ENCODE peak calls at places on chromosomes 4 and X, in eight cellular contexts. R is ovary, X is tibial nerve, O is NB4, H is IMR-90, A is breast epithelium, M is right lobe of liver, U is lower leg skin. B is an unnamed sample.

GRCh38 chr4:156193800-156194199 is 240.1 kb upstream of the CTSO start:
- DNase-seq in R (no peak), X (no peak), O (no peak), H (peak), A (no peak), M (no peak), U (no peak), B (no peak)

GRCh38 chrX:103215768-103216085 is 819 bp downstream of the BEX4 start:
- DNase-seq in R (no peak), X (no peak), O (no peak), H (no peak), A (no peak), M (no peak), U (no peak), B (no peak)

GRCh38 chrX:26409636-26410035 is 193.7 kb downstream of the MAGEB5 start:
- DNase-seq in R (no peak), X (no peak), O (no peak), H (no peak), A (no peak), M (no peak), U (no peak), B (no peak)

GRCh38 chrX:17376381-17377046 is 1.5 kb downstream of the NHS start:
- DNase-seq in R (peak), X (no peak), O (no peak), H (no peak), A (no peak), M (peak), U (no peak), B (no peak)

GRCh38 chr4:188779586-188779985 is 640.3 kb downstream of the TRIML1 start:
- DNase-seq in R (no peak), X (no peak), O (no peak), H (peak), A (no peak), M (no peak), U (no peak), B (no peak)

GRCh38 chr4:166042510-166043055 is 169.5 kb downstream of the TLL1 start:
- DNase-seq in R (no peak), X (no peak), O (no peak), H (no peak), A (peak), M (no peak), U (no peak), B (no peak)

GRCh38 chr4:157072002-157072401 is 3.9 kb upstream of the GLRB start:
- DNase-seq in R (no peak), X (no peak), O (no peak), H (peak), A (no peak), M (no peak), U (no peak), B (no peak)

GRCh38 chr4:95219109-95219508 is 329.7 kb downstream of the UNC5C start:
- DNase-seq in R (no peak), X (no peak), O (no peak), H (peak), A (no peak), M (no peak), U (no peak), B (no peak)

GRCh38 chrX:119467433-119467832 is 811 bp upstream of the SLC25A5 start:
- DNase-seq in R (no peak), X (no peak), O (no peak), H (no peak), A (no peak), M (no peak), U (no peak), B (no peak)

GRCh38 chrX:119466970-119467369 is 1.3 kb upstream of the SLC25A5 start:
- DNase-seq in R (no peak), X (no peak), O (no peak), H (no peak), A (no peak), M (no peak), U (no peak), B (no peak)

GRCh38 chrX:119467842-119468185 is 430 bp upstream of the SLC25A5 start:
- DNase-seq in R (no peak), X (no peak), O (no peak), H (no peak), A (no peak), M (no peak), U (peak), B (no peak)

GRCh38 chrX:119468930-119469635 is 839 bp downstream of the SLC25A5 start:
- DNase-seq in R (peak), X (peak), O (peak), H (peak), A (peak), M (peak), U (peak), B (peak)

DNA sequence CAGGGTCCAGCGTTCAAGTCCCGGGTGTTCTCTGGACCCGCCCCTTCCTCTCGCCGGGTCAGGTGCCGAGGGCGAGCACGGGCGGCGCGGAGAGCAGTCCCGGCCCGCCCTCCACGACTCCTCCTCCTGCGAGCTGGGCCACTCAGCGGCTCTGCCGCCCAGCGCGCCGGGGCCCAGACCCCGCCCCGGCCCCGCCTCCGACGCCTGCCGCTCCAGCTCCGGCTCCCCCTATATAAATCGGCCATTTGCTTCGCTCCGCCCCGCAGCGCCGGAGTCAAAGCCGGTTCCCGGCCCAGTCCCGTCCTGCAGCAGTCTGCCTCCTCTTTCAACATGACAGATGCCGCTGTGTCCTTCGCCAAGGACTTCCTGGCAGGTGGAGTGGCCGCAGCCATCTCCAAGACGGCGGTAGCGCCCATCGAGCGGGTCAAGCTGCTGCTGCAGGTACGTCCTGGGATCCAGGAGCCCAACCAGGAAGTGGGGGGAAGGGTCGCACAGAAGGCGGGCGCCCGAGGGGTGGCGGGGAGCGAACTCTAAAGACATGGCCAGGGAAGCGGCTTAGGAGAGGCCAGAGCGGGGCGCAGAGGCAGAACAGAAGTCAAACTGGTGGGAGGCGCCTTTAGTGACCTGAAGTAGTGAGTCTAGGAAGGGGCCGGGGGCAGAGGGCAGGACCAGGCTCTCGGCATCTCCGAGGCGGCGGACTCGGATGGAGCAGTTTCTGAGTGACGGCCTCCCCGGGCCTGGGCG is at the start of gene SLC25A5:
- DNase-seq in R (peak), X (peak), O (peak), H (peak), A (peak), M (peak), U (peak), B (peak)
- TF ChIP-seq POLR2A in R (peak), X (peak), O (peak), H (peak), A (peak), M (peak), U (peak), B (peak)

GRCh38 chrX:71253253-71254091 is 468 bp downstream of the ZMYM3 start:
- DNase-seq in R (peak), X (no peak), O (peak), H (peak), A (no peak), M (no peak), U (no peak), B (peak)
- TF ChIP-seq POLR2A in R (no peak), X (no peak), O (no peak), H (no peak), A (no peak), M (no peak), U (no peak), B (no peak)

GRCh38 chr4:169263791-169264392 is 6.9 kb downstream of the SH3RF1 start:
- DNase-seq in R (no peak), X (no peak), O (no peak), H (no peak), A (no peak), M (no peak), U (no peak), B (no peak)
- TF ChIP-seq POLR2A in R (no peak), X (no peak), O (no peak), H (no peak), A (no peak), M (no peak), U (no peak), B (no peak)

GRCh38 chrX:153725832-153726285 is 1.2 kb downstream of the ABCD1 start:
- DNase-seq in R (no peak), X (peak), O (peak), H (no peak), A (no peak), M (peak), U (no peak), B (no peak)

GRCh38 chrX:153722704-153723350 is 1.4 kb downstream of the BCAP31 start:
- DNase-seq in R (no peak), X (no peak), O (peak), H (no peak), A (no peak), M (no peak), U (no peak), B (no peak)

GRCh38 chrX:153725039-153725831 is 579 bp downstream of the ABCD1 start:
- DNase-seq in R (peak), X (no peak), O (no peak), H (no peak), A (no peak), M (peak), U (no peak), B (no peak)

GRCh38 chrX:153724252-153725038 is at the start of the genes ABCD1 and BCAP31:
- DNase-seq in R (peak), X (peak), O (peak), H (peak), A (peak), M (peak), U (peak), B (peak)

GRCh38 chrX:153723351-153724251 is 586 bp downstream of the BCAP31 start:
- DNase-seq in R (peak), X (no peak), O (peak), H (peak), A (no peak), M (no peak), U (no peak), B (no peak)
- TF ChIP-seq POLR2A in R (no peak), X (no peak), O (no peak), H (no peak), A (no peak), M (peak), U (no peak), B (no peak)

GRCh38 chr4:23114538-23114937 is 421.8 kb downstream of the GBA3 start:
- DNase-seq in R (no peak), X (no peak), O (no peak), H (no peak), A (no peak), M (no peak), U (no peak), B (no peak)

DNA sequence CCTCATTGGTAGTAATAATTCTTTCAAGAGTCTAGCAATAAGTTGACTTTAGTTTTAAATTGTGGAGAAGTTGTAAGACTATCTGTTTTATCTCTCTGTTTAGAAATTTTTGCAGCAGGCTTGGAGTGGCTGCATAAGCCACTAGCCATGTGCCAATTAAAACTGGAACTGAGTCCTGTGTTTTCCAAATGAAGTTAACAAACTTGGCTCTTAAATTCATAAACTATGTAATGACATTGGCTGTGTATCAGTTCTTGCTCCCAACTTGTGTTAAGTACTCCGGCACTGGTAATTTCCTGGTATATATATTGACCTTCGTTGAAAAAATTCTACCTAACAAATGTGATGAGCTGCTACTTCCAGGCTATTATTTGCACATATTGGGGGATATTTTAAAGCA is 420.4 kb downstream of the GBA3 start:
- DNase-seq in R (no peak), X (no peak), O (no peak), H (no peak), A (no peak), M (no peak), U (no peak), B (no peak)
- TF ChIP-seq POLR2A in R (no peak), X (no peak), O (no peak), H (no peak), A (no peak), M (no peak), U (no peak), B (no peak)

B was measured in H54.